ENCODE peak calls at places on chromosomes 4 and X, in five cellular contexts. One of them, this sample, is unnamed.

GRCh38 chrX:121579016-121579760 is 531.8 kb downstream of the GLUD2 start:
- DNase-seq in dorsolateral prefrontal cortex: no peak
- DNase-seq in naive thymus-derived CD4-positive, alpha-beta T cell: no peak
- DNase-seq in choroid plexus epithelial cell: peak
- DNase-seq in WERI-Rb-1: peak
- DNase-seq in this sample: peak

GRCh38 chr4:183610613-183611012 is 48.4 kb downstream of the RWDD4 start:
- DNase-seq in dorsolateral prefrontal cortex: no peak
- DNase-seq in naive thymus-derived CD4-positive, alpha-beta T cell: no peak
- DNase-seq in choroid plexus epithelial cell: peak
- DNase-seq in WERI-Rb-1: no peak
- DNase-seq in this sample: no peak

GRCh38 chrX:43631841-43632240 is 24.3 kb upstream of the MAOA start:
- DNase-seq in dorsolateral prefrontal cortex: no peak
- DNase-seq in naive thymus-derived CD4-positive, alpha-beta T cell: no peak
- DNase-seq in choroid plexus epithelial cell: peak
- DNase-seq in WERI-Rb-1: no peak
- DNase-seq in this sample: no peak

GRCh38 chrX:71292669-71293379 is 8.7 kb upstream of the ITGB1BP2 start:
- DNase-seq in dorsolateral prefrontal cortex: no peak
- DNase-seq in naive thymus-derived CD4-positive, alpha-beta T cell: no peak
- DNase-seq in choroid plexus epithelial cell: peak
- DNase-seq in WERI-Rb-1: no peak
- DNase-seq in this sample: no peak

GRCh38 chrX:153831435-153832150 is 1.2 kb upstream of the PDZD4 start:
- DNase-seq in dorsolateral prefrontal cortex: no peak
- DNase-seq in naive thymus-derived CD4-positive, alpha-beta T cell: no peak
- DNase-seq in choroid plexus epithelial cell: no peak
- DNase-seq in WERI-Rb-1: no peak
- DNase-seq in this sample: no peak

GRCh38 chr4:71860643-71861042 is 76.8 kb upstream of the GC start:
- DNase-seq in dorsolateral prefrontal cortex: no peak
- DNase-seq in naive thymus-derived CD4-positive, alpha-beta T cell: no peak
- DNase-seq in choroid plexus epithelial cell: peak
- DNase-seq in WERI-Rb-1: no peak
- DNase-seq in this sample: peak

GRCh38 chrX:25198253-25198652 is 182.5 kb upstream of the ARX start:
- DNase-seq in dorsolateral prefrontal cortex: no peak
- DNase-seq in naive thymus-derived CD4-positive, alpha-beta T cell: no peak
- DNase-seq in choroid plexus epithelial cell: no peak
- DNase-seq in WERI-Rb-1: no peak
- DNase-seq in this sample: no peak

GRCh38 chr4:81257021-81257420 is 42.0 kb upstream of the PRKG2 start:
- DNase-seq in dorsolateral prefrontal cortex: no peak
- DNase-seq in naive thymus-derived CD4-positive, alpha-beta T cell: no peak
- DNase-seq in choroid plexus epithelial cell: peak
- DNase-seq in WERI-Rb-1: no peak
- DNase-seq in this sample: no peak

GRCh38 chrX:140440891-140441290 is 64.0 kb downstream of the SOX3 start:
- DNase-seq in dorsolateral prefrontal cortex: no peak
- DNase-seq in naive thymus-derived CD4-positive, alpha-beta T cell: no peak
- DNase-seq in choroid plexus epithelial cell: no peak
- DNase-seq in WERI-Rb-1: no peak
- DNase-seq in this sample: no peak

GRCh38 chrX:290476-291166 is 9.4 kb downstream of the PLCXD1 start:
- DNase-seq in dorsolateral prefrontal cortex: no peak
- DNase-seq in naive thymus-derived CD4-positive, alpha-beta T cell: no peak
- DNase-seq in choroid plexus epithelial cell: no peak
- DNase-seq in WERI-Rb-1: no peak
- DNase-seq in this sample: no peak

GRCh38 chr4:158079661-158080060 is 93.2 kb downstream of the GASK1B start:
- DNase-seq in dorsolateral prefrontal cortex: no peak
- DNase-seq in naive thymus-derived CD4-positive, alpha-beta T cell: no peak
- DNase-seq in choroid plexus epithelial cell: no peak
- DNase-seq in WERI-Rb-1: no peak
- DNase-seq in this sample: no peak

GRCh38 chr4:6226506-6226905 is 26.2 kb upstream of the JAKMIP1 start:
- DNase-seq in dorsolateral prefrontal cortex: no peak
- DNase-seq in naive thymus-derived CD4-positive, alpha-beta T cell: no peak
- DNase-seq in choroid plexus epithelial cell: no peak
- DNase-seq in WERI-Rb-1: no peak
- DNase-seq in this sample: no peak

GRCh38 chrX:37825225-37825842 is 22.0 kb downstream of the DYNLT3 start:
- DNase-seq in dorsolateral prefrontal cortex: no peak
- DNase-seq in naive thymus-derived CD4-positive, alpha-beta T cell: peak
- DNase-seq in choroid plexus epithelial cell: peak
- DNase-seq in WERI-Rb-1: peak
- DNase-seq in this sample: peak

GRCh38 chr4:171087089-171087488 is 726.1 kb upstream of the GALNTL6 start:
- DNase-seq in dorsolateral prefrontal cortex: no peak
- DNase-seq in naive thymus-derived CD4-positive, alpha-beta T cell: no peak
- DNase-seq in choroid plexus epithelial cell: no peak
- DNase-seq in WERI-Rb-1: no peak
- DNase-seq in this sample: no peak

GRCh38 chrX:17544831-17545230 is 169.8 kb downstream of the NHS start:
- DNase-seq in dorsolateral prefrontal cortex: no peak
- DNase-seq in naive thymus-derived CD4-positive, alpha-beta T cell: no peak
- DNase-seq in choroid plexus epithelial cell: no peak
- DNase-seq in WERI-Rb-1: no peak
- DNase-seq in this sample: no peak

GRCh38 chrX:14030248-14030592 is 528 bp upstream of the GEMIN8 start:
- DNase-seq in dorsolateral prefrontal cortex: no peak
- DNase-seq in naive thymus-derived CD4-positive, alpha-beta T cell: no peak
- DNase-seq in choroid plexus epithelial cell: peak
- DNase-seq in WERI-Rb-1: no peak
- DNase-seq in this sample: no peak

GRCh38 chr4:53651142-53651720 is 59.9 kb upstream of the LNX1 start:
- DNase-seq in dorsolateral prefrontal cortex: no peak
- DNase-seq in naive thymus-derived CD4-positive, alpha-beta T cell: no peak
- DNase-seq in choroid plexus epithelial cell: no peak
- DNase-seq in WERI-Rb-1: no peak
- DNase-seq in this sample: no peak

GRCh38 chr4:39528056-39528465 is 822 bp upstream of the UGDH start:
- DNase-seq in dorsolateral prefrontal cortex: no peak
- DNase-seq in naive thymus-derived CD4-positive, alpha-beta T cell: no peak
- DNase-seq in choroid plexus epithelial cell: no peak
- DNase-seq in WERI-Rb-1: no peak
- DNase-seq in this sample: no peak

GRCh38 chrX:71666240-71667223 is 814 bp upstream of the LOC101059915 start:
- DNase-seq in dorsolateral prefrontal cortex: no peak
- DNase-seq in naive thymus-derived CD4-positive, alpha-beta T cell: no peak
- DNase-seq in choroid plexus epithelial cell: no peak
- DNase-seq in WERI-Rb-1: no peak
- DNase-seq in this sample: no peak

DNA sequence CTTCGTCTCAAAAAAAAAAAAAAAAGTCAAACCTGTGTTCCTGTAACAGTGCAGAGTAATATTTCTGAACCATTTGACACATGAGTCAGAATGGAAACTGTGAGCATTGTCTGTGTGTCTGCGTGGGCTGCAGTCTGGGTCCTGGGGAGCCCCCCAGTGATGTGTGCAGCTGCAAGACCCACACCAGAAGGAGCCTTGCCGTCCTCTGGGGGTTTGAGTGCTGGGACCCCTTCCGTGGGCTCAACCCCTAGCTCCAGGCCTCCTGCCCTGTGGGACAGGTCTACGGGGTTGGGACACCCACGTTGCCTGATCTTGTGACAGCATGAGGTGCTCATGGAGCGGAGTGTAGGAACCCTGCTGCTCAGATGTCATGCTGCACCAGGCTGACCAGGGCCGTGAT is 43.7 kb downstream of the DDX3X start:
- DNase-seq in dorsolateral prefrontal cortex: no peak
- DNase-seq in naive thymus-derived CD4-positive, alpha-beta T cell: no peak
- DNase-seq in choroid plexus epithelial cell: peak
- DNase-seq in WERI-Rb-1: no peak
- DNase-seq in this sample: no peak
- H3K4me3 ChIP-seq in dorsolateral prefrontal cortex: no peak
- H3K4me3 ChIP-seq in naive thymus-derived CD4-positive, alpha-beta T cell: no peak
- H3K4me3 ChIP-seq in choroid plexus epithelial cell: no peak
- H3K4me3 ChIP-seq in WERI-Rb-1: no peak
- H3K4me3 ChIP-seq in this sample: no peak

DNA sequence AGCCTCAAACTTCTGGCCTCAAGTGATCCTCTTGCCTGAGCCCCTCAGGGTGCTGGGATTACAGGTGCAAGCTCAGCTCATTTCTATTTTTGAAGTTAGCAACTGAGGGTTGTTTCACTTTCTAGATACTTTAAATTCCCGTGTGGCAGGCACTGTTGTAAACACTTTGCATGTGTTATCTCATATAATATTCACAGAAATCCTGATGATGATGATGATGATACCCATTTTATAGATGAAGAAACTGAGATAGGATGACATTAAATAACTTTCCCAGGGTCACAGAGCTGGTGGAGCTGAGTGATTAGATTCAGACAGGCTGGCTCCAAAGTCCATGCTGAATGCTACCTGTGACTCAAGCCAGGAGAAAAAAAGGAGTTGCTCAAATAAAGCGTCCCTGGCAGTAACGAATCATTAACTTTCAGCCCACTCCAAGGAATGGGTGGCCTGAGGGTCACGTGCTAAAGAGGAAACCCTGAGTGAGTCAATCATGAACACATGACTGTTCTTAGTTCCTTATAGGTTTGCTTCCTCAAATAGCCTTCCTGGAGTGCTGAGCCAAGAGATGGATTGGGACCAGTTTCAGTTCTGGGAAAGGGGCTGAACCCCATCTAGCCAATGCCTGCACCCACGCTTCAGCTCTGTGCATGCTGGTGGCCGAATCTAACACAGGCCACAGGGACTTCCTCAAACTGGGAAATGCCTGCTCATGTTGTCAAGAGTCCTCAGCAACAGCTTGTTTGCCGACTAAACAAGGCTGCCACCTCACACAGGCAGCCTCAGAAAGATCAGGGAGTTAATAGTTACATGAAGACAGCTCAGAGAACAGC is 52.8 kb downstream of the RBM47 start:
- DNase-seq in dorsolateral prefrontal cortex: no peak
- DNase-seq in naive thymus-derived CD4-positive, alpha-beta T cell: no peak
- DNase-seq in choroid plexus epithelial cell: peak
- DNase-seq in WERI-Rb-1: no peak
- DNase-seq in this sample: no peak
- H3K4me3 ChIP-seq in dorsolateral prefrontal cortex: no peak
- H3K4me3 ChIP-seq in naive thymus-derived CD4-positive, alpha-beta T cell: no peak
- H3K4me3 ChIP-seq in choroid plexus epithelial cell: no peak
- H3K4me3 ChIP-seq in WERI-Rb-1: no peak
- H3K4me3 ChIP-seq in this sample: no peak

GRCh38 chr4:168830777-168831512 is 179.1 kb downstream of the CBR4 start:
- DNase-seq in dorsolateral prefrontal cortex: no peak
- DNase-seq in naive thymus-derived CD4-positive, alpha-beta T cell: no peak
- DNase-seq in choroid plexus epithelial cell: peak
- DNase-seq in WERI-Rb-1: peak
- DNase-seq in this sample: no peak
- H3K4me3 ChIP-seq in dorsolateral prefrontal cortex: peak
- H3K4me3 ChIP-seq in naive thymus-derived CD4-positive, alpha-beta T cell: no peak
- H3K4me3 ChIP-seq in choroid plexus epithelial cell: no peak
- H3K4me3 ChIP-seq in WERI-Rb-1: peak
- H3K4me3 ChIP-seq in this sample: peak

GRCh38 chrX:129585143-129585542 is 45.1 kb downstream of the OCRL start:
- DNase-seq in dorsolateral prefrontal cortex: no peak
- DNase-seq in naive thymus-derived CD4-positive, alpha-beta T cell: no peak
- DNase-seq in choroid plexus epithelial cell: no peak
- DNase-seq in WERI-Rb-1: no peak
- DNase-seq in this sample: no peak

GRCh38 chrX:129586446-129586845 is 46.4 kb downstream of the OCRL start:
- DNase-seq in dorsolateral prefrontal cortex: no peak
- DNase-seq in naive thymus-derived CD4-positive, alpha-beta T cell: no peak
- DNase-seq in choroid plexus epithelial cell: no peak
- DNase-seq in WERI-Rb-1: no peak
- DNase-seq in this sample: no peak

GRCh38 chrX:129581904-129582303 is 41.8 kb downstream of the OCRL start:
- DNase-seq in dorsolateral prefrontal cortex: no peak
- DNase-seq in naive thymus-derived CD4-positive, alpha-beta T cell: no peak
- DNase-seq in choroid plexus epithelial cell: peak
- DNase-seq in WERI-Rb-1: no peak
- DNase-seq in this sample: no peak

GRCh38 chrX:129590596-129590995 is 50.5 kb downstream of the OCRL start:
- DNase-seq in dorsolateral prefrontal cortex: no peak
- DNase-seq in naive thymus-derived CD4-positive, alpha-beta T cell: no peak
- DNase-seq in choroid plexus epithelial cell: no peak
- DNase-seq in WERI-Rb-1: no peak
- DNase-seq in this sample: no peak

DNA sequence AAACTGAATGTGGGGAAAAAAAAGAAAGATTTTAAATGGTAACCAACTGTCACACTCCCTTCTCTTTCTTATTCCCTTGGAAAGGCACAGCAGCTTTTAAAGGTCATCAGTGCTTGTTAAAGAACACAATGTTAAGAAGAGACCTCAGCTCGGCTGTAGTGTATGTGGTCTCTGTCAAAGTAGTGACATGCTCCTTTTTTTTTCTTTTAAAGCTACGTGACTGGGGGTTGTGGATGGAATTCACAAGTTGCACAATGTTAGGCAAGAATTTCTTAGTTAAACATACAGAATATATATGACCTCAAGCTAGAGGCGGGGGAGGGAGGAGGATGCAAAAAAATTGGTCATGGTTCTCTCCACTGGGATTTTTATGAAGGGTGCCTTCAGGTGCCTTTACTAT is 45.6 kb downstream of the OCRL start:
- DNase-seq in dorsolateral prefrontal cortex: no peak
- DNase-seq in naive thymus-derived CD4-positive, alpha-beta T cell: no peak
- DNase-seq in choroid plexus epithelial cell: peak
- DNase-seq in WERI-Rb-1: no peak
- DNase-seq in this sample: no peak
- H3K4me3 ChIP-seq in dorsolateral prefrontal cortex: no peak
- H3K4me3 ChIP-seq in naive thymus-derived CD4-positive, alpha-beta T cell: no peak
- H3K4me3 ChIP-seq in choroid plexus epithelial cell: no peak
- H3K4me3 ChIP-seq in WERI-Rb-1: no peak
- H3K4me3 ChIP-seq in this sample: no peak

GRCh38 chrX:54495814-54496516 is at the start of gene FGD1:
- DNase-seq in dorsolateral prefrontal cortex: peak
- DNase-seq in naive thymus-derived CD4-positive, alpha-beta T cell: no peak
- DNase-seq in choroid plexus epithelial cell: peak
- DNase-seq in WERI-Rb-1: peak
- DNase-seq in this sample: peak
- H3K4me3 ChIP-seq in dorsolateral prefrontal cortex: peak
- H3K4me3 ChIP-seq in naive thymus-derived CD4-positive, alpha-beta T cell: no peak
- H3K4me3 ChIP-seq in choroid plexus epithelial cell: peak
- H3K4me3 ChIP-seq in WERI-Rb-1: peak
- H3K4me3 ChIP-seq in this sample: peak

This sample was measured in Jurkat, Clone E6-1.